ENCODE peak calls at places on chromosomes 4 and X, in nine cellular contexts. One of them, this sample, is unnamed.

GRCh38 chr4:52643846-52644245 is 15.3 kb downstream of the USP46 start:
- DNase-seq in GM23338: no peak
- DNase-seq in bronchial epithelial cell: peak
- DNase-seq in OCI-LY7: no peak
- DNase-seq in astrocyte of the spinal cord: peak
- DNase-seq in body of pancreas: peak
- DNase-seq in foreskin fibroblast: peak
- DNase-seq in BJ: no peak
- DNase-seq in lower lobe of right lung: peak
- DNase-seq in this sample: no peak

GRCh38 chr4:79048878-79049277 is 109.6 kb upstream of the PAQR3 start:
- DNase-seq in BJ: no peak
- DNase-seq in bronchial epithelial cell: no peak
- DNase-seq in OCI-LY7: no peak
- DNase-seq in foreskin fibroblast: no peak
- DNase-seq in lower lobe of right lung: no peak
- DNase-seq in body of pancreas: no peak
- DNase-seq in astrocyte of the spinal cord: no peak
- DNase-seq in GM23338: no peak
- DNase-seq in this sample: no peak

GRCh38 chrX:373641-374471 is 12.9 kb downstream of the PPP2R3B start:
- DNase-seq in GM23338: peak
- DNase-seq in astrocyte of the spinal cord: peak
- DNase-seq in foreskin fibroblast: peak
- DNase-seq in BJ: no peak
- DNase-seq in bronchial epithelial cell: peak
- DNase-seq in lower lobe of right lung: no peak
- DNase-seq in OCI-LY7: peak
- DNase-seq in body of pancreas: no peak
- DNase-seq in this sample: no peak

GRCh38 chrX:150152546-150152945 is 210.6 kb upstream of the MAMLD1 start:
- DNase-seq in GM23338: no peak
- DNase-seq in body of pancreas: no peak
- DNase-seq in bronchial epithelial cell: no peak
- DNase-seq in foreskin fibroblast: no peak
- DNase-seq in lower lobe of right lung: no peak
- DNase-seq in BJ: no peak
- DNase-seq in astrocyte of the spinal cord: no peak
- DNase-seq in OCI-LY7: no peak
- DNase-seq in this sample: no peak

GRCh38 chr4:180900781-180901180 is 1342.4 kb upstream of the TENM3 start:
- DNase-seq in BJ: no peak
- DNase-seq in OCI-LY7: no peak
- DNase-seq in GM23338: no peak
- DNase-seq in body of pancreas: no peak
- DNase-seq in astrocyte of the spinal cord: no peak
- DNase-seq in foreskin fibroblast: no peak
- DNase-seq in lower lobe of right lung: no peak
- DNase-seq in bronchial epithelial cell: peak
- DNase-seq in this sample: no peak

GRCh38 chr4:8046925-8047541 is 107.4 kb upstream of the AFAP1 start:
- DNase-seq in astrocyte of the spinal cord: no peak
- DNase-seq in foreskin fibroblast: no peak
- DNase-seq in BJ: no peak
- DNase-seq in lower lobe of right lung: no peak
- DNase-seq in bronchial epithelial cell: no peak
- DNase-seq in GM23338: no peak
- DNase-seq in body of pancreas: no peak
- DNase-seq in OCI-LY7: no peak
- DNase-seq in this sample: no peak

GRCh38 chrX:9373789-9374188 is 91.1 kb upstream of the TBL1X start:
- DNase-seq in GM23338: no peak
- DNase-seq in OCI-LY7: no peak
- DNase-seq in BJ: no peak
- DNase-seq in bronchial epithelial cell: no peak
- DNase-seq in astrocyte of the spinal cord: no peak
- DNase-seq in lower lobe of right lung: no peak
- DNase-seq in body of pancreas: no peak
- DNase-seq in foreskin fibroblast: no peak
- DNase-seq in this sample: no peak

GRCh38 chr4:153122855-153123254 is 81.4 kb upstream of the TRIM2 start:
- DNase-seq in foreskin fibroblast: no peak
- DNase-seq in bronchial epithelial cell: no peak
- DNase-seq in astrocyte of the spinal cord: no peak
- DNase-seq in GM23338: no peak
- DNase-seq in BJ: no peak
- DNase-seq in lower lobe of right lung: no peak
- DNase-seq in body of pancreas: no peak
- DNase-seq in OCI-LY7: no peak
- DNase-seq in this sample: no peak

GRCh38 chrX:2500681-2501151 is at the start of the genes DHRSX and ZBED1:
- DNase-seq in body of pancreas: no peak
- DNase-seq in lower lobe of right lung: peak
- DNase-seq in BJ: no peak
- DNase-seq in OCI-LY7: peak
- DNase-seq in foreskin fibroblast: peak
- DNase-seq in bronchial epithelial cell: no peak
- DNase-seq in astrocyte of the spinal cord: no peak
- DNase-seq in GM23338: no peak
- DNase-seq in this sample: no peak

GRCh38 chrX:25068340-25068739 is 52.6 kb upstream of the ARX start:
- DNase-seq in body of pancreas: no peak
- DNase-seq in BJ: no peak
- DNase-seq in foreskin fibroblast: no peak
- DNase-seq in astrocyte of the spinal cord: no peak
- DNase-seq in bronchial epithelial cell: no peak
- DNase-seq in GM23338: no peak
- DNase-seq in OCI-LY7: no peak
- DNase-seq in lower lobe of right lung: no peak
- DNase-seq in this sample: no peak

GRCh38 chr4:64713256-64713840 is 304.1 kb upstream of the TECRL start:
- DNase-seq in bronchial epithelial cell: peak
- DNase-seq in OCI-LY7: peak
- DNase-seq in GM23338: peak
- DNase-seq in astrocyte of the spinal cord: peak
- DNase-seq in body of pancreas: no peak
- DNase-seq in BJ: no peak
- DNase-seq in foreskin fibroblast: peak
- DNase-seq in lower lobe of right lung: no peak
- DNase-seq in this sample: peak

DNA sequence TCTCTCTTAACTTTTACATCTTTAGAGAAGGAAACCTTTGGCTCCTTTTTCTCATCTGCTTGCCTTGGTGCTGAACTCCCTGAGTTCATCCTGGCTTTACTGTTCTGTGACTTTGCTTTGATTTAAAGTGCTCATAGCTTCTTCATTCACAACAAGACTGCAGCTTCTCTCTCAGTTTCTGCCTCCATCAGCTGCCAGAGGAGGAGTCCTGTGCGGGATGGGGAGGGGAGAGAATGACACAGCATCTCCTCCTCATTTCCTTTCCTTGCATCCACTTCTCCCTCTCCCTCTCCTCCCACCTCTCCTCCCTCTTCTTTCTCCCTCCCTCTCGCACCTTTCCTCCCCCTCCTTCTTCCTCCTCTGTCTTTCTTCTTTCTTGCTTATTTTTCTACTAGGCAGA is 42.0 kb downstream of the CBLL2 start:
- DNase-seq in astrocyte of the spinal cord: no peak
- DNase-seq in bronchial epithelial cell: peak
- DNase-seq in BJ: no peak
- DNase-seq in foreskin fibroblast: no peak
- DNase-seq in GM23338: peak
- DNase-seq in lower lobe of right lung: no peak
- DNase-seq in OCI-LY7: no peak
- DNase-seq in body of pancreas: no peak
- DNase-seq in this sample: no peak
- H3K4me3 ChIP-seq in astrocyte of the spinal cord: no peak
- H3K4me3 ChIP-seq in bronchial epithelial cell: no peak
- H3K4me3 ChIP-seq in BJ: no peak
- H3K4me3 ChIP-seq in foreskin fibroblast: no peak
- H3K4me3 ChIP-seq in GM23338: no peak
- H3K4me3 ChIP-seq in lower lobe of right lung: no peak
- H3K4me3 ChIP-seq in OCI-LY7: no peak
- H3K4me3 ChIP-seq in body of pancreas: no peak
- H3K4me3 ChIP-seq in this sample: no peak

GRCh38 chr4:183362916-183363542 is 40.8 kb upstream of the CLDN24 start:
- DNase-seq in lower lobe of right lung: no peak
- DNase-seq in astrocyte of the spinal cord: peak
- DNase-seq in GM23338: peak
- DNase-seq in OCI-LY7: no peak
- DNase-seq in BJ: no peak
- DNase-seq in body of pancreas: no peak
- DNase-seq in foreskin fibroblast: peak
- DNase-seq in bronchial epithelial cell: peak
- DNase-seq in this sample: no peak
- TF ChIP-seq CTCF in lower lobe of right lung: no peak
- TF ChIP-seq CTCF in astrocyte of the spinal cord: peak
- TF ChIP-seq CTCF in GM23338: peak
- TF ChIP-seq CTCF in OCI-LY7: no peak
- TF ChIP-seq CTCF in BJ: peak
- TF ChIP-seq CTCF in body of pancreas: no peak
- TF ChIP-seq CTCF in foreskin fibroblast: peak
- TF ChIP-seq CTCF in bronchial epithelial cell: peak
- TF ChIP-seq CTCF in this sample: peak

DNA sequence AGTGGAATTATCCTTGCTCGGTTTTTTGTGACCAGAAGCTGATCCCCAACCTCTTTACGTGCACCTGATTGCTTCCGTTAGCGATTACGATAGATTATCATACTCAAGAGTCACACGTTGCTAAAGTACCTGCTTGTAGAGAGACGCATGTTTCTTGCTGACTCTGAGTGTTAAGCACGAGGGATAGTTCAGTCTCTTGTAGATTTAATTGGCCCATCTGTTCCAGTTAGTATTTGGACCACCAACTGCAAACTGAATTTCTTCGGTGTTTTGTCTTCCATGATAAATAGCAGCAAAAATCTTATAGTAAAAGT is 513 bp upstream of the COX18 start:
- DNase-seq in bronchial epithelial cell: no peak
- DNase-seq in BJ: no peak
- DNase-seq in OCI-LY7: no peak
- DNase-seq in GM23338: peak
- DNase-seq in lower lobe of right lung: no peak
- DNase-seq in body of pancreas: no peak
- DNase-seq in foreskin fibroblast: no peak
- DNase-seq in astrocyte of the spinal cord: no peak
- DNase-seq in this sample: peak
- H3K4me3 ChIP-seq in bronchial epithelial cell: peak
- H3K4me3 ChIP-seq in BJ: peak
- H3K4me3 ChIP-seq in OCI-LY7: peak
- H3K4me3 ChIP-seq in GM23338: peak
- H3K4me3 ChIP-seq in lower lobe of right lung: peak
- H3K4me3 ChIP-seq in body of pancreas: no peak
- H3K4me3 ChIP-seq in foreskin fibroblast: peak
- H3K4me3 ChIP-seq in astrocyte of the spinal cord: peak
- H3K4me3 ChIP-seq in this sample: peak

GRCh38 chr4:111631157-111631999 is 513.9 kb upstream of the FAM241A start:
- DNase-seq in lower lobe of right lung: no peak
- DNase-seq in foreskin fibroblast: peak
- DNase-seq in astrocyte of the spinal cord: peak
- DNase-seq in BJ: no peak
- DNase-seq in OCI-LY7: peak
- DNase-seq in body of pancreas: no peak
- DNase-seq in GM23338: peak
- DNase-seq in bronchial epithelial cell: no peak
- DNase-seq in this sample: no peak
- TF ChIP-seq CTCF in lower lobe of right lung: no peak
- TF ChIP-seq CTCF in foreskin fibroblast: peak
- TF ChIP-seq CTCF in astrocyte of the spinal cord: peak
- TF ChIP-seq CTCF in BJ: peak
- TF ChIP-seq CTCF in OCI-LY7: peak
- TF ChIP-seq CTCF in body of pancreas: no peak
- TF ChIP-seq CTCF in GM23338: peak
- TF ChIP-seq CTCF in bronchial epithelial cell: peak
- TF ChIP-seq CTCF in this sample: peak

DNA sequence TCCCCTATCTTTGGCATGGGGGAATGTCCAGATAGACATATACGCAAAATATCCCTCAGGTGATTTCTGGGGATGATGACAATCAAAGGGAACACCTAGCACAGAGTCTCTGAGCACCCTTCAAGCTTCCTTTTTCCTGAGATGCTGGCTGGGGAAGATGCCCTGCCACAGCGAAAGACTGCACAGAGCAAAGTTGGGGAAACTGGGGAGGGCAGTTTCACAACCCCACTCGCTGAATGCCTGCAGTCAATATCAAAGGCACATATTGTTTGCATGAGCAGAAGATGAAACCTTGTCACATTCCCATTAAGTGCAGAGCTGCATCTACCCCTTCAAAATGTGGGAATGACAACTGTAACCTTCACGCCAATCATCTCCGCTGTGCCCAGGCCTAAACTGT is 2.6 kb downstream of the GPC4 start:
- DNase-seq in GM23338: no peak
- DNase-seq in body of pancreas: no peak
- DNase-seq in lower lobe of right lung: no peak
- DNase-seq in foreskin fibroblast: no peak
- DNase-seq in astrocyte of the spinal cord: no peak
- DNase-seq in BJ: no peak
- DNase-seq in bronchial epithelial cell: no peak
- DNase-seq in OCI-LY7: no peak
- DNase-seq in this sample: no peak
- H3K4me3 ChIP-seq in GM23338: peak
- H3K4me3 ChIP-seq in body of pancreas: no peak
- H3K4me3 ChIP-seq in lower lobe of right lung: peak
- H3K4me3 ChIP-seq in foreskin fibroblast: no peak
- H3K4me3 ChIP-seq in astrocyte of the spinal cord: peak
- H3K4me3 ChIP-seq in BJ: no peak
- H3K4me3 ChIP-seq in bronchial epithelial cell: no peak
- H3K4me3 ChIP-seq in OCI-LY7: no peak
- H3K4me3 ChIP-seq in this sample: no peak

GRCh38 chr4:121938282-121939092 is 13.4 kb downstream of the TRPC3 start:
- DNase-seq in OCI-LY7: no peak
- DNase-seq in body of pancreas: no peak
- DNase-seq in astrocyte of the spinal cord: no peak
- DNase-seq in BJ: no peak
- DNase-seq in foreskin fibroblast: peak
- DNase-seq in lower lobe of right lung: no peak
- DNase-seq in bronchial epithelial cell: no peak
- DNase-seq in GM23338: no peak
- DNase-seq in this sample: no peak

GRCh38 chr4:121946644-121947043 is 5.2 kb downstream of the TRPC3 start:
- DNase-seq in GM23338: no peak
- DNase-seq in bronchial epithelial cell: no peak
- DNase-seq in OCI-LY7: no peak
- DNase-seq in astrocyte of the spinal cord: no peak
- DNase-seq in lower lobe of right lung: no peak
- DNase-seq in foreskin fibroblast: no peak
- DNase-seq in BJ: no peak
- DNase-seq in body of pancreas: no peak
- DNase-seq in this sample: no peak

GRCh38 chr4:121939690-121940089 is 12.2 kb downstream of the TRPC3 start:
- DNase-seq in foreskin fibroblast: no peak
- DNase-seq in GM23338: peak
- DNase-seq in bronchial epithelial cell: no peak
- DNase-seq in body of pancreas: no peak
- DNase-seq in astrocyte of the spinal cord: no peak
- DNase-seq in BJ: no peak
- DNase-seq in lower lobe of right lung: no peak
- DNase-seq in OCI-LY7: no peak
- DNase-seq in this sample: no peak

DNA sequence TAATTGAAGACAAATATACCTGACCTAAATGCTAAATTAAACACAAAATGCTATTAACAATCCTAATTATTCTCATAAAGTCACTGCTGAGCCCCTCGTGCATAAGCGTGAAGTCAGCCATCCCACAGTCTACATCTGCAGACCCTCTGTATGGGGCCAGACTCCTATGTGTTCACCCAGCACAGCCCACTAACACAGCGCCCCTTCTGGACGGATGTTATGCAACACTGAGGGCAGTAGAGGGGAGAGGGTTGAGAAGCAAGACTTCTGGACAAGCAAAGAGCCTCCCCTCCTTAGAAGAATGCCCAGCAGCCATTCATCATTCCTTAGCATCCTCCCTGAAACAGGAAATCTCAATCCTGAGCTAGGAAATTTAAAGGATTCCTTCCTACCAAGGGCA is 7.9 kb downstream of the TRPC3 start:
- DNase-seq in foreskin fibroblast: no peak
- DNase-seq in GM23338: peak
- DNase-seq in astrocyte of the spinal cord: no peak
- DNase-seq in lower lobe of right lung: no peak
- DNase-seq in BJ: no peak
- DNase-seq in OCI-LY7: peak
- DNase-seq in bronchial epithelial cell: no peak
- DNase-seq in body of pancreas: no peak
- DNase-seq in this sample: no peak
- TF ChIP-seq CTCF in foreskin fibroblast: peak
- TF ChIP-seq CTCF in GM23338: peak
- TF ChIP-seq CTCF in astrocyte of the spinal cord: peak
- TF ChIP-seq CTCF in lower lobe of right lung: no peak
- TF ChIP-seq CTCF in BJ: peak
- TF ChIP-seq CTCF in OCI-LY7: peak
- TF ChIP-seq CTCF in bronchial epithelial cell: peak
- TF ChIP-seq CTCF in body of pancreas: no peak
- TF ChIP-seq CTCF in this sample: peak